ENCODE peak calls at places on chromosomes 6 and 20, in eight cellular contexts. S is GM23338, L is HCT116, G is K562, Z is HepG2, X is GM12878, C is H1, Q is endothelial cell of umbilical vein. Y is an unnamed sample.

GRCh38 chr6:158825951-158826306 is 6.8 kb upstream of the EZR start:
- DNase-seq in G (no peak), Z (no peak), Q (no peak), X (no peak), S (no peak), L (no peak), C (no peak), Y (no peak)

GRCh38 chr20:53652090-53652858 is 58.6 kb upstream of the ZNF217 start:
- DNase-seq in X (peak; percentile 93), Z (peak; percentile 97), C (no peak), G (no peak), S (no peak), L (no peak), Q (no peak), Y (no peak)

GRCh38 chr6:156250593-156250992 is 526.6 kb upstream of the ARID1B start:
- DNase-seq in Z (no peak), S (no peak), L (no peak), G (no peak), X (no peak), Q (no peak), C (no peak), Y (no peak)

GRCh38 chr20:22861231-22861980 is 173.7 kb upstream of the SSTR4 start:
- DNase-seq in L (no peak), S (no peak), Q (peak; percentile 66), C (no peak), X (no peak), Z (no peak), G (no peak), Y (no peak)

GRCh38 chr6:84825461-84825860 is 61.1 kb upstream of the TBX18 start:
- DNase-seq in Z (no peak), X (no peak), C (no peak), Q (peak; percentile 85), G (no peak), S (no peak), L (no peak), Y (no peak)

GRCh38 chr6:88916615-88917198 is 46.7 kb downstream of the RNGTT start:
- DNase-seq in X (no peak), G (no peak), S (no peak), C (no peak), Q (no peak), L (no peak), Z (no peak), Y (no peak)

GRCh38 chr20:7806831-7807230 is 133.4 kb downstream of the HAO1 start:
- DNase-seq in Z (no peak), L (no peak), G (no peak), X (no peak), S (no peak), C (no peak), Q (no peak), Y (no peak)

GRCh38 chr6:82283771-82284420 is 36.4 kb upstream of the IBTK start:
- DNase-seq in Q (no peak), S (peak; percentile 32), Z (no peak), C (no peak), G (no peak), X (no peak), L (no peak), Y (no peak)

GRCh38 chr6:42984924-42985475 is 630 bp downstream of the PPP2R5D start:
- DNase-seq in L (no peak), X (no peak), C (no peak), Z (no peak), G (peak; percentile 44), S (peak; percentile 65), Q (peak; percentile 20), Y (no peak)

GRCh38 chr6:25232478-25232877 is 46.7 kb upstream of the CARMIL1 start:
- DNase-seq in Q (no peak), Z (no peak), X (no peak), L (no peak), G (no peak), S (no peak), C (no peak), Y (peak; percentile 85)

GRCh38 chr6:108004861-108005260 is 46.9 kb upstream of the SEC63 start:
- DNase-seq in L (no peak), Q (no peak), S (no peak), G (no peak), C (no peak), X (no peak), Z (no peak), Y (no peak)

GRCh38 chr6:692858-693736 is at the start of gene EXOC2:
- DNase-seq in Z (peak; percentile 78), S (peak; percentile 93), G (peak; percentile 93), C (peak; percentile 54), X (peak; percentile 16), L (peak; percentile 47), Q (peak; percentile 79), Y (no peak)
- TF ChIP-seq POLR2AphosphoS5 in Z (peak; percentile 79), S (peak; percentile 86), G (peak; percentile 60), C (no peak), X (peak; percentile 73), L (peak; percentile 59), Q (peak; percentile 87), Y (peak; percentile 74)

GRCh38 chr6:138844203-138844602 is 48.3 kb downstream of the ECT2L start:
- DNase-seq in L (no peak), Q (no peak), Z (peak; percentile 24), G (no peak), X (no peak), C (no peak), S (peak; percentile 38), Y (no peak)
- H3K4me3 ChIP-seq in L (no peak overlapping the region), Q (no peak overlapping the region), Z (no peak overlapping the region), G (no peak overlapping the region), X (no peak overlapping the region), C (no peak overlapping the region), S (no peak overlapping the region), Y (no peak overlapping the region)

GRCh38 chr6:1312193-1312443 is 220 bp downstream of the FOXQ1 start:
- DNase-seq in C (no peak), X (no peak), S (no peak), Z (no peak), L (no peak), G (no peak), Q (no peak), Y (no peak)

GRCh38 chr6:1313755-1314503 is 2.0 kb downstream of the FOXQ1 start:
- DNase-seq in X (no peak), Q (no peak), L (peak; percentile 15), C (no peak), G (no peak), Z (peak; percentile 62), S (peak; percentile 76), Y (no peak)

GRCh38 chr6:1311400-1312192 is at the start of gene FOXQ1:
- DNase-seq in Q (peak; percentile 6), X (no peak), S (peak; percentile 77), G (no peak), L (peak; percentile 21), Z (peak; percentile 95), C (no peak), Y (no peak)

GRCh38 chr6:1313364-1313754 is 1.5 kb downstream of the FOXQ1 start:
- DNase-seq in X (no peak), S (peak; percentile 52), L (no peak), C (no peak), Z (no peak), Q (no peak), G (no peak), Y (no peak)

DNA sequence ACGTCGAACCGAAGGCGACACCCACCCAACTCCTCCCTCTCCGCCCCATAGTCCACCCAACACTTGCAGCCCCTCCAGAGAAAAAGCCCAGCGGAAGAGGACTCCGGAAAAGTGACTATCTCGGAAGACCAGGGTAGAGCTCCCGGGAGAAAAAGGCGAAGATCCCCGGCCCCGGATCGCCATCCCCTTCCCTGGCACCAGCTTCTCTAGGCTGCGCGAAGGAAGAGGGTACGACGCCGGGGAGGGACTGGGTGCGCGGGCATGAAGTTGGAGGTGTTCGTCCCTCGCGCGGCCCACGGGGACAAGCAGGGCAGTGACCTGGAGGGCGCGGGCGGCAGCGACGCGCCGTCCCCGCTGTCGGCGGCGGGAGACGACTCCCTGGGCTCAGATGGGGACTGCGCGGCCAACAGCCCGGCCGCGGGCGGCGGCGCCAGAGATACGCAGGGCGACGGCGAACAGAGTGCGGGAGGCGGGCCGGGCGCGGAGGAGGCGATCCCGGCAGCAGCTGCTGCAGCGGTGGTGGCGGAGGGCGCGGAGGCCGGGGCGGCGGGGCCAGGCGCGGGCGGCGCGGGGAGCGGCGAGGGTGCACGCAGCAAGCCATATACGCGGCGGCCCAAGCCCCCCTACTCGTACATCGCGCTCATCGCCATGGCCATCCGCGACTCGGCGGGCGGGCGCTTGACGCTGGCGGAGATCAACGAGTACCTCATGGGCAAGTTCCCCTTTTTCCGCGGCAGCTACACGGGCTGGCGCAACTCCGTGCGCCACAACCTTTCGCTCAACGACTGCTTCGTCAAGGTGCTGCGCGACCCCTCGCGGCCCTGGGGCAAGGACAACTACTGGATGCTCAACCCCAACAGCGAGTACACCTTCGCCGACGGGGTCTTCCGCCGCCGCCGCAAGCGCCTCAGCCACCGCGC is 806 bp downstream of the FOXQ1 start:
- DNase-seq in S (peak; percentile 71), L (no peak), Q (no peak), X (no peak), C (no peak), G (no peak), Z (no peak), Y (no peak)
- TF ChIP-seq EZH2 in S (peak; percentile 97), L (no peak), Q (peak; percentile 89), X (no peak), C (peak; percentile 94), G (no peak), Z (no peak), Y (no peak)

GRCh38 chr6:39393075-39393474 is 70.6 kb upstream of the KCNK16 start:
- DNase-seq in L (no peak), G (no peak), Q (no peak), X (no peak), Z (no peak), S (no peak), C (no peak), Y (no peak)

GRCh38 chr6:39387785-39388184 is 65.3 kb upstream of the KCNK16 start:
- DNase-seq in S (no peak), C (no peak), Q (no peak), L (no peak), Z (no peak), G (no peak), X (no peak), Y (no peak)

GRCh38 chr6:39389372-39389767 is 66.9 kb upstream of the KCNK16 start:
- DNase-seq in S (peak; percentile 73), L (no peak), G (no peak), Q (no peak), C (no peak), Z (no peak), X (no peak), Y (no peak)

GRCh38 chr6:39391182-39391581 is 68.7 kb upstream of the KCNK16 start:
- DNase-seq in S (no peak), Q (no peak), X (no peak), Z (no peak), G (no peak), L (no peak), C (no peak), Y (peak; percentile 67)

DNA sequence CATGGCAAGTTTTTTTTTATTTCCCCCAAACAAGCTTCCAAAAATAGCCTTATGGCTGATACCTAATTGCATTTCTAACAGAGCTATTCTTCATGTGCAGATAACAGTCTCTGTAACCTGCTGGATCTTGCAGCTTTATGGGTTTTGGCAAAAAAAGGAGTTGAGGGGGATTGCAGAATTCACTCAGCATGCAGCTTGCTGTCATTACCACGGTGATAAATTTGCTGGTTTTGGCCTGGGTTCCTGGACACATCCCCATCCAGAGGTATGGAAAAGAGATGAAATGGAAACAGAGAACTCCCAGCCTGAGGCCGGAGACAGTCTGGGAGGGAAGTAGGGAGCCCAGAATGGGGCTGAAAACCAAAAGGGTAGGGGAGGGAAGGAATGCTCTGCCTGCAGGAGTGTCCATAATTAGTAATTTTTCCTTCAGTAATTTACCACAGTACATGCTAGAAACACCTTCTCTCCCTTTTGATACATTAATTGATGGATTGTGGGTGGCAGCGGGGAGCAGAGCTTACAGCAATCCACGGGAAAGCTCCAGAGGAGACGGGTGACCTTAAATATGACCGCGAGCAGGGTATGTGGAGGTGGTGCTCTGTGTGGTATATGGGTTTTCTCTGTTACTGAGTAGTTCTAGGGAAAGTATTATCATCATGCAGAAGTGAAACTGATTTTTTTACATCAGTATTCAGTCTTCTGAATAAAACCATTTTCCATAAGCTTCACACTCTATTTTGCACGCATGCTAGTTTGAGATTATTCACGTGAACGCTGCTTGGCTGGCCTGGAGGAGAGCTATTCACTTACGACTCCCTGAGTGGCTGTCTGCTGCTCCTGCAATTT is 66.2 kb upstream of the KCNK16 start:
- DNase-seq in S (no peak), Q (no peak), G (no peak), C (no peak), L (no peak), X (no peak), Z (no peak), Y (no peak)
- TF ChIP-seq POLR2AphosphoS5 in S (no peak), Q (no peak), G (no peak), C (no peak), L (no peak), X (no peak), Z (no peak), Y (no peak)

Y was measured in SK-N-MC.